ENCODE peak calls at places on chromosome 17, in seven cellular contexts. One of them, this sample, is unnamed.

GRCh38 chr17:73770115-73770848 is 126.0 kb upstream of the SDK2 start:
- DNase-seq in HepG2: no peak
- DNase-seq in HCT116: peak
- DNase-seq in GM12878: no peak
- DNase-seq in K562: no peak
- DNase-seq in SK-N-SH: peak
- DNase-seq in H1: no peak
- DNase-seq in this sample: no peak

GRCh38 chr17:58322581-58323419 is 5.8 kb downstream of the TSPOAP1 start:
- DNase-seq in H1: no peak
- DNase-seq in GM12878: no peak
- DNase-seq in HepG2: no peak
- DNase-seq in HCT116: no peak
- DNase-seq in SK-N-SH: no peak
- DNase-seq in K562: no peak
- DNase-seq in this sample: no peak

GRCh38 chr17:82281502-82282238 is 8.2 kb upstream of the CSNK1D start:
- DNase-seq in K562: no peak
- DNase-seq in GM12878: peak
- DNase-seq in SK-N-SH: no peak
- DNase-seq in HepG2: no peak
- DNase-seq in HCT116: peak
- DNase-seq in H1: no peak
- DNase-seq in this sample: no peak

GRCh38 chr17:79262624-79263023 is 188.0 kb downstream of the ENGASE start:
- DNase-seq in GM12878: no peak
- DNase-seq in HepG2: no peak
- DNase-seq in SK-N-SH: no peak
- DNase-seq in K562: no peak
- DNase-seq in HCT116: no peak
- DNase-seq in H1: no peak
- DNase-seq in this sample: no peak

GRCh38 chr17:33874617-33875060 is 380.4 kb upstream of the CCL2 start:
- DNase-seq in HCT116: no peak
- DNase-seq in HepG2: no peak
- DNase-seq in GM12878: no peak
- DNase-seq in K562: peak
- DNase-seq in SK-N-SH: no peak
- DNase-seq in H1: no peak
- DNase-seq in this sample: no peak

GRCh38 chr17:80658821-80659220 is 114.2 kb downstream of the RPTOR start:
- DNase-seq in SK-N-SH: no peak
- DNase-seq in HCT116: no peak
- DNase-seq in H1: no peak
- DNase-seq in HepG2: no peak
- DNase-seq in GM12878: no peak
- DNase-seq in K562: no peak
- DNase-seq in this sample: no peak

GRCh38 chr17:80619535-80620235 is 75.0 kb downstream of the RPTOR start:
- DNase-seq in GM12878: no peak
- DNase-seq in SK-N-SH: no peak
- DNase-seq in K562: no peak
- DNase-seq in HCT116: peak
- DNase-seq in H1: no peak
- DNase-seq in HepG2: no peak
- DNase-seq in this sample: no peak

GRCh38 chr17:73288534-73289302 is 23.1 kb downstream of the CDC42EP4 start:
- DNase-seq in GM12878: no peak
- DNase-seq in SK-N-SH: no peak
- DNase-seq in HepG2: peak
- DNase-seq in K562: peak
- DNase-seq in HCT116: no peak
- DNase-seq in H1: no peak
- DNase-seq in this sample: no peak

GRCh38 chr17:79073706-79074088 is 927 bp upstream of the ENGASE start:
- DNase-seq in HCT116: no peak
- DNase-seq in H1: no peak
- DNase-seq in HepG2: peak
- DNase-seq in SK-N-SH: no peak
- DNase-seq in K562: no peak
- DNase-seq in GM12878: no peak
- DNase-seq in this sample: no peak

GRCh38 chr17:57461082-57461481 is 204.8 kb downstream of the MSI2 start:
- DNase-seq in H1: no peak
- DNase-seq in HepG2: no peak
- DNase-seq in K562: no peak
- DNase-seq in SK-N-SH: no peak
- DNase-seq in HCT116: no peak
- DNase-seq in GM12878: no peak
- DNase-seq in this sample: no peak

GRCh38 chr17:65666869-65667268 is 105.4 kb upstream of the AXIN2 start:
- DNase-seq in HCT116: no peak
- DNase-seq in H1: no peak
- DNase-seq in K562: no peak
- DNase-seq in GM12878: no peak
- DNase-seq in SK-N-SH: no peak
- DNase-seq in HepG2: no peak
- DNase-seq in this sample: no peak

GRCh38 chr17:21210411-21211076 is 3.4 kb downstream of the TMEM11 start:
- DNase-seq in HepG2: no peak
- DNase-seq in SK-N-SH: no peak
- DNase-seq in GM12878: no peak
- DNase-seq in HCT116: no peak
- DNase-seq in H1: no peak
- DNase-seq in K562: no peak
- DNase-seq in this sample: no peak

GRCh38 chr17:79033741-79034501 is 10.0 kb downstream of the C1QTNF1 start:
- DNase-seq in GM12878: no peak
- DNase-seq in HCT116: no peak
- DNase-seq in K562: no peak
- DNase-seq in H1: no peak
- DNase-seq in SK-N-SH: peak
- DNase-seq in HepG2: no peak
- DNase-seq in this sample: no peak

GRCh38 chr17:39928868-39929651 is 1.5 kb downstream of the LRRC3C start:
- DNase-seq in HCT116: peak
- DNase-seq in K562: no peak
- DNase-seq in H1: no peak
- DNase-seq in SK-N-SH: no peak
- DNase-seq in GM12878: no peak
- DNase-seq in HepG2: no peak
- DNase-seq in this sample: no peak

DNA sequence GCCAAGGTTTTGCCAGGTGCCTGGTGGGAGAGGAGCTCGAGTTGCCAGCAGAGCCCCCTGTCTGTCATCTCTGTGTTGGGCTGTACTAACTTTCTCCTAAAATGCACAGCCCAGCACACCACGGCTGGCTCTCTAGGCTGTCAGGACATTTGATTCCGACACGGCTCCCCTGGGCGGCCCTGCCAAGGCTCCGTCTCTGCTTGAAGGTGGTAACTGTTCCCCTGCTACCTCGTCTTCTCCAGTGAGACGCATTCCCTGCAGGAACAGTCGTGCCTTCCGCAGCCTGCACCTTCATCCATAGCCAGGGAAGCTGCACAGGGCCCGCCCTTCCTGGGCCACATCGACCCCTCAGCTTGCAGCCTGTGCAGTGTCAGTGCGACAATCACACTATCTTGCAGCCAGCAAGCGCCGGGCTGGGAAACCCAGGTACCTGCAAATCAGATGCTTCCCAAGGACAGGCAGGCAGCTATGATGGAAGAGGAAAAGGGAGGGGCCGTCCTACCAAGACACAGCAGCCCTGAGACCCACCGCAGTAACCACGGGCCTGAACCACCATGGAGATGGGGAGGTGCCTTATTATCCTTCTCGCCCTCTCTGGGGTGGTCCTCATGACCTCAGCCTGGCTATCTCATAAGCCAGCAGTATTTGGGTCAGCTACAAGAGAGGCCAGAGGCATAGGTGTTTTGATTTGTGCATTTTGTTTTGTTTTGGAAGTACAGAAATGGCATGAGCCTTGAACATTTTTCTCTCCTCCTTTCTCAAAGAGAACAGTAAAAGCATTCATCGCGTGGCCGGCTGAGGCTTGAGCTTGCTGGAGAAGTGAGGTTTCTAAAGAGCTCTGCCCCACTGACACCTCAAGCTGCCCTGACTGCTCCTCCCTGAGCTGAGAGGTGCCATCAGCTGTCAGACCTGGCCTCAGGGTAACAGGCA is 361.7 kb upstream of the TNRC6C start:
- DNase-seq in H1: no peak
- DNase-seq in GM12878: no peak
- DNase-seq in K562: no peak
- DNase-seq in HCT116: no peak
- DNase-seq in HepG2: no peak
- DNase-seq in SK-N-SH: no peak
- DNase-seq in this sample: no peak
- TF ChIP-seq YY1 in H1: no peak
- TF ChIP-seq YY1 in GM12878: no peak
- TF ChIP-seq YY1 in K562: no peak
- TF ChIP-seq YY1 in HCT116: no peak
- TF ChIP-seq YY1 in HepG2: no peak
- TF ChIP-seq YY1 in SK-N-SH: no peak
- TF ChIP-seq YY1 in this sample: no peak

DNA sequence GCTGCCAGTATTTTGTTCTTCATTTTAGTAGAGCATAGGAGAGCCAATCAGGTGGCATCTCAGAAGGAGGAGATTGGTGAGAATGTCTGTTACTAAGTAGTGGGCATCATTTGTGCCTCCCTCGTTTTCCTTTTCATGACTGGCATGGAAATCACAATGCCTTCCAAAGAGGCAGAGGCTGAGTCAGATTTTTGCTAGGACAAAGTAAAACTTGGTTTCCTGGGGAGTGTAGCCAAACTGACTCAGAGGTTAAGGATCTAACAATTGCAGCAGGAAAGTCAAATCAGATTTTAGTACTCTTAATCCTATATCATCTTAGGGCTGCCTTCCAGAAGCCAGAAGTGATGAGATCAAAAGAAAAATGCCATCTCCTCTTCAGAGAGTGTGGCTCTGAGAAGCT is 138.7 kb downstream of the ANKFN1 start:
- DNase-seq in SK-N-SH: no peak
- DNase-seq in HCT116: no peak
- DNase-seq in HepG2: no peak
- DNase-seq in GM12878: no peak
- DNase-seq in K562: no peak
- DNase-seq in H1: no peak
- DNase-seq in this sample: no peak
- TF ChIP-seq YY1 in SK-N-SH: peak
- TF ChIP-seq YY1 in HCT116: no peak
- TF ChIP-seq YY1 in HepG2: no peak
- TF ChIP-seq YY1 in GM12878: no peak
- TF ChIP-seq YY1 in K562: no peak
- TF ChIP-seq YY1 in H1: no peak
- TF ChIP-seq YY1 in this sample: no peak

DNA sequence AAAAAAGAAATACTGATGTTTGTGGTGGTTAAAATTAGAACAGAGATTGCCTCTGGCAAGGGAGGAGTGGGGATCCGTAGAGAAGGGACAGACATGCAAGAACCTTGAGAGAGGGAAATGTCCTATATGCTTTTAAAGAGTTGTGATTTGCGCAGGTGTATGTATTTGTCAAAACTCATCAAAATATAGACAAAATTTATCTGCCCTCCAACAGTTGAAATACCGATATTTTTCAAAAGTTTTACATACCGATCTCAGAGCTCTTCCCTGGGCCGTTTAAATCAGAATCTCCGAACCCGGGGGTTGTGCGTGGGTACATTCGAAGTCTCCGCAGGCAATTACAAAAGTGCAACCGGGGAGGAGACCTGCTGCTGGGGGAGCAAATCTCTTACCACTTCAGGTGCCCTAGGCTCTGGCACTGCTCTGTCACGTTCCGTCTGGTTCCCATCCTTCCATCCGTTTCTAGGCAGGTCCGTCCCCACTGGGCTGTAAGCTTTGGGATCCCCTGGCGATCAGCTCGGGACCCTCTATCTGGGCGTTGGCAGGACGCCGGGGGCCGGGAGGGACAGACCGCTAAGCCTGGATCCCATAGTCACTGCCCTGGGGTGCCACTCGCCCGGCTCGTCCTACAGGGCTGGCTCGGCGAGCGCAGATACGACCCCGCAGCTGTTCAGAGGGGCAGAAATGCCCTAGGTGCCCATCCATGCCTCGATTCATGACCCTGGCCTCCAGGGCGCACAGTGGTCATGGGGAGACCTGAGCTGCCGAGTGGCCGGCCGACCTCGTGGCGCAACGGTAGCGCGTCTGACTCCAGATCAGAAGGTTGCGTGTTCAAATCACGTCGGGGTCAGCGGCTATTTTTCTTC is 4.2 kb downstream of the BORCS6 start:
- DNase-seq in HCT116: no peak
- DNase-seq in H1: no peak
- DNase-seq in K562: peak
- DNase-seq in SK-N-SH: peak
- DNase-seq in GM12878: no peak
- DNase-seq in HepG2: peak
- DNase-seq in this sample: no peak
- TF ChIP-seq YY1 in HCT116: no peak
- TF ChIP-seq YY1 in H1: peak
- TF ChIP-seq YY1 in K562: peak
- TF ChIP-seq YY1 in SK-N-SH: no peak
- TF ChIP-seq YY1 in GM12878: peak
- TF ChIP-seq YY1 in HepG2: peak
- TF ChIP-seq YY1 in this sample: no peak

GRCh38 chr17:50098583-50098982 is 3.4 kb downstream of the PDK2 start:
- DNase-seq in K562: no peak
- DNase-seq in SK-N-SH: no peak
- DNase-seq in HCT116: no peak
- DNase-seq in GM12878: no peak
- DNase-seq in HepG2: no peak
- DNase-seq in H1: no peak
- DNase-seq in this sample: no peak

GRCh38 chr17:50097907-50098306 is 2.8 kb downstream of the PDK2 start:
- DNase-seq in GM12878: no peak
- DNase-seq in K562: no peak
- DNase-seq in HepG2: no peak
- DNase-seq in HCT116: no peak
- DNase-seq in SK-N-SH: no peak
- DNase-seq in H1: no peak
- DNase-seq in this sample: no peak

GRCh38 chr17:50100480-50100883 is 5.3 kb downstream of the PDK2 start:
- DNase-seq in H1: no peak
- DNase-seq in HepG2: no peak
- DNase-seq in GM12878: no peak
- DNase-seq in HCT116: no peak
- DNase-seq in K562: no peak
- DNase-seq in SK-N-SH: no peak
- DNase-seq in this sample: no peak

GRCh38 chr17:50097455-50097854 is 2.3 kb downstream of the PDK2 start:
- DNase-seq in SK-N-SH: no peak
- DNase-seq in HCT116: no peak
- DNase-seq in K562: no peak
- DNase-seq in H1: no peak
- DNase-seq in GM12878: no peak
- DNase-seq in HepG2: no peak
- DNase-seq in this sample: no peak

DNA sequence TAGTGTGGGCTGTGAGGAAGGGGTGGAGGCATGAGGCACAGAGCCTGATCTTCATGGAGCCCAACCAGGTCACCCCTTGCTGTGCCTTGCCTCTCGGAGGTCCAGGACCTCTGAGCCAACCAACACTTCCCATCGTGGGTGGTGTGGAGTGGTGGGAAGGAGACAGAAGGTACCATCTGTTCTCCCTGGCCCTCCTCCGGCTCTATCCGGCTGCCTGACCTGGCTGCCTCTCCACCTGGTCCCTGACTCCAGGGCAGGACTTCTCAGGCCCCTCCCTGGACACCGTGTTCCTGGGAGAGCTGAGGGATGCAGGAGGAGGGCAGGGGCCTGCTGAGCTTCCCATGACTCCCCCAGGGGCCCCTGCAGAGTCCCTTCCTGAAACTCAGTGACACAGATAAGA is 3.9 kb downstream of the PDK2 start:
- DNase-seq in K562: no peak
- DNase-seq in H1: no peak
- DNase-seq in HepG2: no peak
- DNase-seq in SK-N-SH: no peak
- DNase-seq in HCT116: no peak
- DNase-seq in GM12878: no peak
- DNase-seq in this sample: no peak
- TF ChIP-seq YY1 in K562: no peak
- TF ChIP-seq YY1 in H1: no peak
- TF ChIP-seq YY1 in HepG2: no peak
- TF ChIP-seq YY1 in SK-N-SH: no peak
- TF ChIP-seq YY1 in HCT116: no peak
- TF ChIP-seq YY1 in GM12878: no peak
- TF ChIP-seq YY1 in this sample: no peak

This sample was measured in NT2/D1.